ENCODE peak calls at places on chromosomes 1 and 21, in six cellular contexts. G, R, H, Y, Q and F are unnamed samples.

GRCh38 chr1:15218287-15219279 is 28.4 kb upstream of the FHAD1 start:
- DNase-seq in G (peak; percentile 23), R (no peak), H (no peak), Y (no peak), Q (peak; percentile 100), F (no peak)

GRCh38 chr1:233295775-233296322 is 324 bp upstream of the PCNX2 start:
- DNase-seq in G (no peak), R (no peak), H (no peak), Y (no peak), Q (no peak), F (no peak)

GRCh38 chr1:32454726-32455125 is 10.1 kb upstream of the ZBTB8B start:
- DNase-seq in G (no peak), R (no peak), H (peak; percentile 34), Y (peak; percentile 70), Q (peak; percentile 64), F (no peak)

GRCh38 chr1:17120962-17121837 is 1.9 kb upstream of the PADI2 start:
- DNase-seq in G (no peak), R (no peak), H (no peak), Y (no peak), Q (no peak), F (no peak)

GRCh38 chr1:67889940-67890567 is 56.8 kb upstream of the GNG12 start:
- DNase-seq in G (peak; percentile 50), R (no peak), H (peak; percentile 11), Y (no peak), Q (peak; percentile 68), F (no peak)

GRCh38 chr1:163561570-163562295 is 240.0 kb downstream of the NUF2 start:
- DNase-seq in G (peak; percentile 1), R (no peak), H (peak; percentile 75), Y (peak; percentile 24), Q (no peak), F (peak; percentile 66)

GRCh38 chr1:12488666-12489354 is 129.2 kb downstream of the DHRS3 start:
- DNase-seq in G (peak; percentile 65), R (no peak), H (no peak), Y (no peak), Q (no peak), F (no peak)

GRCh38 chr1:80054129-80054528 is 1047.6 kb upstream of the ADGRL4 start:
- DNase-seq in G (peak; percentile 10), R (no peak), H (peak; percentile 13), Y (peak; percentile 94), Q (no peak), F (no peak)

GRCh38 chr1:240800291-240800690 is 188.3 kb upstream of the GREM2 start:
- DNase-seq in G (no peak), R (no peak), H (no peak), Y (no peak), Q (no peak), F (no peak)

GRCh38 chr1:163106364-163106987 is 37.3 kb downstream of the RGS4 start:
- DNase-seq in G (no peak), R (no peak), H (no peak), Y (no peak), Q (no peak), F (no peak)

GRCh38 chr1:151923422-151923821 is 14.1 kb upstream of the THEM4 start:
- DNase-seq in G (no peak), R (no peak), H (no peak), Y (no peak), Q (no peak), F (no peak)

GRCh38 chr1:47402591-47402990 is 13.5 kb upstream of the FOXE3 start:
- DNase-seq in G (no peak), R (no peak), H (no peak), Y (no peak), Q (no peak), F (no peak)

GRCh38 chr1:109433322-109433721 is 7.1 kb upstream of the PSMA5 start:
- DNase-seq in G (no peak), R (no peak), H (no peak), Y (no peak), Q (no peak), F (no peak)

GRCh38 chr1:21317035-21317689 is 26.9 kb upstream of the ECE1 start:
- DNase-seq in G (no peak), R (no peak), H (no peak), Y (no peak), Q (no peak), F (no peak)

GRCh38 chr1:6581561-6582305 is 1.9 kb downstream of the ZBTB48 start:
- DNase-seq in G (no peak), R (no peak), H (no peak), Y (no peak), Q (no peak), F (no peak)

GRCh38 chr1:47776554-47777156 is 220.5 kb downstream of the TRABD2B start:
- DNase-seq in G (no peak), R (no peak), H (peak; percentile 70), Y (peak; percentile 39), Q (peak; percentile 50), F (peak; percentile 47)

GRCh38 chr1:32992489-32993214 is 28.0 kb upstream of the RNF19B start:
- DNase-seq in G (peak; percentile 71), R (no peak), H (peak; percentile 89), Y (no peak), Q (no peak), F (peak; percentile 92)

GRCh38 chr1:228544021-228544850 is 57.1 kb downstream of the RNF187 start:
- DNase-seq in G (peak; percentile 18), R (no peak), H (no peak), Y (no peak), Q (no peak), F (no peak)

GRCh38 chr1:206684478-206685255 is at the start of gene MAPKAPK2:
- DNase-seq in G (peak; percentile 23), R (peak; percentile 52), H (peak; percentile 97), Y (peak; percentile 45), Q (peak; percentile 36), F (peak; percentile 85)

GRCh38 chr1:19892129-19892528 is 9.9 kb downstream of the OTUD3 start:
- DNase-seq in G (no peak), R (no peak), H (no peak), Y (no peak), Q (no peak), F (no peak)

GRCh38 chr1:221439734-221440436 is 302.0 kb downstream of the DUSP10 start:
- DNase-seq in G (peak; percentile 93), R (no peak), H (no peak), Y (no peak), Q (peak; percentile 95), F (no peak)

GRCh38 chr1:221437924-221438323 is 304.0 kb downstream of the DUSP10 start:
- DNase-seq in G (peak; percentile 29), R (no peak), H (no peak), Y (no peak), Q (no peak), F (no peak)

GRCh38 chr1:197178998-197179397 is 32.5 kb upstream of the ASPM start:
- DNase-seq in G (no peak), R (no peak), H (no peak), Y (no peak), Q (no peak), F (no peak)

GRCh38 chr1:227316941-227317540 is 1.3 kb downstream of the CDC42BPA start:
- DNase-seq in G (no peak), R (no peak), H (no peak), Y (no peak), Q (no peak), F (no peak)

GRCh38 chr1:196669693-196670092 is 17.9 kb downstream of the CFH start:
- DNase-seq in G (no peak), R (no peak), H (no peak), Y (no peak), Q (no peak), F (no peak)

GRCh38 chr1:54519709-54520108 is 28.3 kb upstream of the ACOT11 start:
- DNase-seq in G (no peak), R (no peak), H (peak; percentile 88), Y (no peak), Q (no peak), F (peak; percentile 65)

GRCh38 chr1:246351726-246352125 is 155.4 kb downstream of the SMYD3 start:
- DNase-seq in G (no peak), R (no peak), H (no peak), Y (no peak), Q (no peak), F (no peak)

GRCh38 chr1:38992450-38993111 is 1.5 kb downstream of the AKIRIN1 start:
- DNase-seq in G (no peak), R (no peak), H (no peak), Y (no peak), Q (no peak), F (no peak)

GRCh38 chr1:234292548-234292947 is 80.7 kb upstream of the COA6 start:
- DNase-seq in G (no peak), R (no peak), H (no peak), Y (no peak), Q (no peak), F (no peak)

GRCh38 chr1:83901547-83902155 is 97.3 kb downstream of the TTLL7 start:
- DNase-seq in G (no peak), R (no peak), H (no peak), Y (peak; percentile 26), Q (no peak), F (no peak)

GRCh38 chr1:221117548-221117951 is 238.3 kb downstream of the HLX start:
- DNase-seq in G (no peak), R (no peak), H (no peak), Y (no peak), Q (no peak), F (no peak)

GRCh38 chr1:89697397-89697796 is 64.5 kb downstream of the LRRC8C start:
- DNase-seq in G (no peak), R (no peak), H (no peak), Y (no peak), Q (no peak), F (no peak)

GRCh38 chr1:117032661-117033060 is 27.5 kb upstream of the TTF2 start:
- DNase-seq in G (no peak), R (no peak), H (no peak), Y (no peak), Q (no peak), F (no peak)

GRCh38 chr1:1987142-1987510 is 16.5 kb downstream of the CFAP74 start:
- DNase-seq in G (no peak), R (no peak), H (no peak), Y (no peak), Q (no peak), F (no peak)

GRCh38 chr21:38843806-38844479 is 38.2 kb downstream of the ETS2 start:
- DNase-seq in G (no peak), R (no peak), H (no peak), Y (no peak), Q (no peak), F (no peak)

GRCh38 chr1:16451868-16452528 is 11.5 kb downstream of the NECAP2 start:
- DNase-seq in G (no peak), R (no peak), H (no peak), Y (no peak), Q (no peak), F (no peak)

GRCh38 chr1:109772658-109773202 is 9.0 kb upstream of the EPS8L3 start:
- DNase-seq in G (no peak), R (no peak), H (no peak), Y (no peak), Q (no peak), F (no peak)

GRCh38 chr1:22832414-22832786 is 121.8 kb downstream of the EPHB2 start:
- DNase-seq in G (peak; percentile 80), R (no peak), H (no peak), Y (no peak), Q (no peak), F (no peak)

GRCh38 chr1:92994105-92994712 is 32.9 kb upstream of the DIPK1A start:
- DNase-seq in G (peak; percentile 75), R (peak; percentile 70), H (peak; percentile 76), Y (peak; percentile 72), Q (peak; percentile 72), F (peak; percentile 56)